ENCODE peak calls at places on chromosomes 4 and X, in seven cellular contexts. M is K562, T is GM12891, Z is breast epithelium, V is prostate gland, X is suprapubic skin, S is stomach. B is an unnamed sample.

GRCh38 chrX:30713061-30713525 is 59.9 kb downstream of the GK start:
- DNase-seq in V (peak), T (peak), Z (no peak), X (no peak), M (peak), S (peak), B (no peak)

GRCh38 chr4:70306101-70306500 is 28.7 kb upstream of the CABS1 start:
- DNase-seq in V (no peak), M (no peak), T (no peak), Z (no peak), X (no peak), S (no peak), B (no peak)

GRCh38 chrX:47574609-47575325 is 7.5 kb upstream of the TIMP1 start:
- DNase-seq in V (no peak), Z (no peak), X (no peak), S (no peak), M (no peak), T (no peak), B (no peak)

GRCh38 chr4:96972920-96973319 is 1133.0 kb downstream of the PDHA2 start:
- DNase-seq in X (no peak), Z (no peak), T (no peak), S (no peak), M (no peak), V (no peak), B (no peak)

GRCh38 chr4:99847362-99847976 is 30.8 kb downstream of the DAPP1 start:
- DNase-seq in V (no peak), X (no peak), Z (no peak), T (no peak), S (no peak), M (no peak), B (no peak)

GRCh38 chr4:7842384-7843279 is 97.0 kb downstream of the AFAP1 start:
- DNase-seq in X (no peak), Z (no peak), M (no peak), T (no peak), S (no peak), V (no peak), B (no peak)

GRCh38 chr4:156766846-156767245 is 204.8 kb downstream of the PDGFC start:
- DNase-seq in T (no peak), X (no peak), V (no peak), M (no peak), Z (no peak), S (no peak), B (no peak)

GRCh38 chr4:121370729-121371325 is 10.0 kb downstream of the QRFPR start:
- DNase-seq in T (no peak), V (peak), Z (no peak), X (no peak), M (peak), S (peak), B (no peak)

GRCh38 chr4:79964715-79965345 is 108.2 kb downstream of the ANTXR2 start:
- DNase-seq in V (no peak), T (no peak), S (no peak), M (no peak), X (no peak), Z (no peak), B (peak)

GRCh38 chrX:18971506-18971905 is 12.4 kb downstream of the PHKA2 start:
- DNase-seq in T (no peak), Z (no peak), X (no peak), M (no peak), S (no peak), V (no peak), B (no peak)

GRCh38 chr4:16579866-16580265 is 318.6 kb downstream of the LDB2 start:
- DNase-seq in M (no peak), X (no peak), V (no peak), S (no peak), Z (no peak), T (no peak), B (no peak)

GRCh38 chr4:120156115-120156718 is 89.6 kb upstream of the MAD2L1 start:
- DNase-seq in S (no peak), V (peak), T (no peak), X (no peak), Z (no peak), M (peak), B (no peak)

GRCh38 chr4:54657556-54658313 is at the start of gene KIT:
- DNase-seq in X (peak), T (peak), Z (no peak), V (no peak), S (peak), M (peak), B (peak)

GRCh38 chrX:109773374-109773773 is 40.3 kb upstream of the ACSL4 start:
- DNase-seq in Z (no peak), S (no peak), T (no peak), X (no peak), V (no peak), M (no peak), B (no peak)

GRCh38 chr4:15551740-15552446 is 82.2 kb downstream of the CC2D2A start:
- DNase-seq in V (no peak), Z (no peak), X (no peak), T (no peak), M (no peak), S (no peak), B (no peak)

GRCh38 chr4:148686449-148686848 is 244.2 kb upstream of the NR3C2 start:
- DNase-seq in V (no peak), S (no peak), T (no peak), M (no peak), X (no peak), Z (no peak), B (no peak)

GRCh38 chr4:111064342-111064993 is 441.6 kb upstream of the PITX2 start:
- DNase-seq in T (no peak), M (no peak), Z (no peak), V (no peak), S (no peak), X (no peak), B (no peak)

GRCh38 chr4:52957791-52958190 is 95.7 kb downstream of the RASL11B start:
- DNase-seq in X (no peak), T (no peak), M (no peak), Z (no peak), S (no peak), V (no peak), B (no peak)

GRCh38 chrX:107758231-107758766 is 17.3 kb downstream of the TSC22D3 start:
- DNase-seq in T (no peak), X (no peak), M (no peak), V (no peak), Z (no peak), S (no peak), B (no peak)

GRCh38 chrX:2450681-2451080 is 50.1 kb downstream of the DHRSX start:
- DNase-seq in S (no peak), Z (no peak), T (no peak), M (no peak), X (no peak), V (no peak), B (peak)

GRCh38 chrX:44451056-44451455 is 91.6 kb downstream of the FUNDC1 start:
- DNase-seq in M (no peak), T (no peak), V (no peak), Z (no peak), X (no peak), S (no peak), B (no peak)

GRCh38 chr4:129583868-129584267 is 487.9 kb downstream of the C4orf33 start:
- DNase-seq in X (no peak), M (no peak), Z (no peak), S (no peak), V (no peak), T (no peak), B (no peak)

GRCh38 chrX:134619838-134620237 is 38.4 kb downstream of the PLAC1 start:
- DNase-seq in S (no peak), X (no peak), V (no peak), M (no peak), Z (no peak), T (no peak), B (no peak)

GRCh38 chr4:151276787-151277557 is at the start of gene PRSS48:
- DNase-seq in M (peak), V (peak), T (peak), S (peak), X (no peak), Z (no peak), B (no peak)

GRCh38 chr4:87462102-87462501 is 39.7 kb downstream of the NUDT9 start:
- DNase-seq in Z (no peak), X (no peak), V (no peak), T (no peak), M (no peak), S (no peak), B (no peak)

GRCh38 chr4:188665466-188665865 is 526.2 kb downstream of the TRIML1 start:
- DNase-seq in X (no peak), S (no peak), T (no peak), V (no peak), Z (no peak), M (no peak), B (no peak)

GRCh38 chr4:3436798-3437581 is 4.8 kb upstream of the HGFAC start:
- DNase-seq in M (no peak), Z (peak), X (no peak), V (peak), T (no peak), S (peak), B (no peak)

GRCh38 chr4:152719856-152720556 is 40.2 kb upstream of the TMEM154 start:
- DNase-seq in S (no peak), M (no peak), T (no peak), V (peak), X (no peak), Z (no peak), B (no peak)

GRCh38 chr4:5852806-5853205 is 40.1 kb downstream of the CRMP1 start:
- DNase-seq in M (no peak), V (no peak), X (no peak), T (no peak), Z (no peak), S (no peak), B (no peak)

GRCh38 chrX:132433001-132433400 is 55.8 kb downstream of the MBNL3 start:
- DNase-seq in T (no peak), X (no peak), M (no peak), S (no peak), Z (no peak), V (no peak), B (no peak)

GRCh38 chr4:120688791-120689190 is 233.7 kb downstream of the PRDM5 start:
- DNase-seq in Z (no peak), T (no peak), M (no peak), S (no peak), X (no peak), V (no peak), B (no peak)

GRCh38 chrX:18676470-18676869 is 4.6 kb upstream of the RS1 start:
- DNase-seq in S (no peak), Z (no peak), M (peak), V (no peak), X (no peak), T (no peak), B (no peak)

GRCh38 chr4:989722-990471 is 3.1 kb downstream of the IDUA start:
- DNase-seq in S (no peak), X (no peak), T (no peak), V (no peak), M (no peak), Z (no peak), B (no peak)

GRCh38 chr4:130608121-130608520 is 1512.2 kb downstream of the C4orf33 start:
- DNase-seq in M (no peak), S (no peak), X (no peak), Z (no peak), V (no peak), T (no peak), B (no peak)

GRCh38 chr4:95637047-95637600 is 88.4 kb upstream of the UNC5C start:
- DNase-seq in M (no peak), S (no peak), V (no peak), X (no peak), Z (no peak), T (no peak), B (no peak)

GRCh38 chr4:102684605-102685052 is 76.1 kb downstream of the MANBA start:
- DNase-seq in M (no peak), X (no peak), V (no peak), T (no peak), Z (no peak), S (no peak), B (no peak)

GRCh38 chr4:103032575-103032974 is 13.1 kb upstream of the SLC9B1 start:
- DNase-seq in X (no peak), M (peak), S (no peak), T (no peak), V (no peak), Z (no peak), B (no peak)

GRCh38 chrX:39308126-39308525 is 506.9 kb downstream of the MID1IP1 start:
- DNase-seq in Z (no peak), V (no peak), S (no peak), T (no peak), M (peak), X (no peak), B (no peak)

GRCh38 chr4:38493068-38493467 is 170.9 kb upstream of the KLF3 start:
- DNase-seq in V (no peak), M (no peak), X (no peak), S (no peak), T (no peak), Z (no peak), B (no peak)

DNA sequence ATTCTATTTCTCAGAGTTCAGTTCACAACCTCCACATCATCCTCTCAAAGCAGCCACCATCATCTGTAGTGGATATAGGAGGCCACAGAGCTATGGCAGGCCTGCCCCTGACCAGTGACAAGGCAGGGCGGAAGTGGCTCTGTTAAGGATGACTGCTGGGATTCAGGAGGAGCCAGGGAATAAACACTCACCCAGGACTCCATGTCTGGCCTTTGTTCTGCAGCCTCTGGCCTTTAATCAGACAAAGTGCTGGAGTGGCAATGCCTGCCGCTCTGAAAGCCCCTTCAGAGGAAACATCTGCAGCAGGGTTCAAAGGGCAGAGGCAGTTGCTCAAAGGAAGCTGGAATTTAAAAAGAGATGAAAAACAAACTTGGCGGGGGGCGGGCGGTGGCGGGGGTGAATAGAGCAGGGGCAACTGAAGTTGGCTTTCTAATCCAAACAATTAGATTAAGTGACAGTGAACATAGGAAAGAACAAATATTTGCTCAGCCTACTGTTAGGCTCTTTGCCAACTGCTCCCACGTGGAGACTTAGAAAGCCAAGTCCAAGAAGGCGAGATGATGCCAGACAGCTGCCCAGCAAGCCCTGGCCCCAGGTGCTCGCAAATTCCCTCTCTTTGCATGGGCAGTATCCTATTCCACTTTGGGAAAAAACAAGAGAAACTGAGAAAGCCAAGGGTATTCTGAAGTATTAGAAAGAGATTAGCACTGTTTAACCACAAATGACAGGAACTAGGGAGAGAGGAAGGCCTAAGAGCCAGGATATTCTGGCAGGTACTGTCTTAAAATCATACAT is 5.5 kb downstream of the MPP1 start:
- DNase-seq in M (no peak), Z (no peak), S (peak), X (no peak), V (peak), T (no peak), B (no peak)
- TF ChIP-seq POLR2A in M (peak), Z (no peak), S (no peak), X (no peak), V (no peak), T (no peak), B (no peak)

GRCh38 chrX:118974908-118975671 is 672 bp downstream of the LONRF3 start:
- DNase-seq in Z (no peak), T (no peak), V (peak), X (peak), S (peak), M (peak), B (peak)

GRCh38 chrX:118977424-118977823 is 3.0 kb downstream of the LONRF3 start:
- DNase-seq in S (no peak), Z (no peak), T (no peak), X (no peak), V (no peak), M (no peak), B (no peak)

GRCh38 chrX:118978451-118978850 is 4.0 kb downstream of the LONRF3 start:
- DNase-seq in Z (no peak), X (no peak), V (no peak), S (no peak), T (no peak), M (no peak), B (no peak)

GRCh38 chrX:118975831-118976598 is 1.6 kb downstream of the LONRF3 start:
- DNase-seq in X (peak), V (peak), M (peak), Z (peak), T (no peak), S (peak), B (peak)

GRCh38 chrX:118976599-118977340 is 2.4 kb downstream of the LONRF3 start:
- DNase-seq in Z (peak), S (peak), X (peak), T (no peak), V (peak), M (peak), B (peak)
- TF ChIP-seq POLR2AphosphoS5 in Z (no peak), S (no peak), X (no peak), T (no peak), V (no peak), M (no peak), B (no peak)

GRCh38 chr4:48380583-48381167 is 39.3 kb downstream of the SLAIN2 start:
- DNase-seq in T (no peak), X (no peak), S (no peak), Z (no peak), V (no peak), M (no peak), B (no peak)
- TF ChIP-seq POLR2A in T (no peak), X (no peak), S (no peak), Z (no peak), V (no peak), M (no peak), B (no peak)

DNA sequence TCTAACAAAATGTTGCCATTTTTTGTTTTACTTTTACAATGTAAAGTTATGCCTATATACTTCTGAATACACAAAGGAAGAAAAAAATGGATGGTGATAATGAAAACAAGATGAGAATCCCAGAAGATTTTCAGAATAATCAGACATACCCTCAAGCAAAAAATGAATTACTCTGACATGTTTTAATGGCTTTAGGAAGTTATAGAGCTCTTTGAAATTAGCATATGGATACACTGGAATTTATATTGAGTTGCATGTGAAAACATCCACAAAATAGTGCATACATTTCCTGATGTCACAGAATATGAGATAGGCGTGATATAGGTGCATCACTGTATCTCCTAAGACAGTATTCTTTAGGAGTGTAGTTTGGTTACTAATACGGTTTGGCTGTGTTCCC is 351.3 kb downstream of the SLC7A11 start:
- DNase-seq in V (no peak), X (no peak), S (no peak), M (no peak), T (no peak), Z (no peak), B (no peak)
- TF ChIP-seq POLR2AphosphoS5 in V (no peak), X (no peak), S (no peak), M (no peak), T (no peak), Z (no peak), B (no peak)

GRCh38 chrX:37783284-37783683 is 3.4 kb downstream of the CYBB start:
- DNase-seq in X (no peak), T (no peak), M (no peak), S (no peak), V (no peak), Z (no peak), B (peak)

GRCh38 chrX:37785569-37785968 is 5.7 kb downstream of the CYBB start:
- DNase-seq in T (no peak), S (no peak), Z (no peak), V (no peak), X (no peak), M (no peak), B (peak)

GRCh38 chrX:37787353-37787869 is 7.6 kb downstream of the CYBB start:
- DNase-seq in S (no peak), V (no peak), M (no peak), X (no peak), T (no peak), Z (no peak), B (no peak)

GRCh38 chrX:37781808-37782207 is 1.9 kb downstream of the CYBB start:
- DNase-seq in X (no peak), M (no peak), S (no peak), V (no peak), Z (no peak), T (no peak), B (no peak)

DNA sequence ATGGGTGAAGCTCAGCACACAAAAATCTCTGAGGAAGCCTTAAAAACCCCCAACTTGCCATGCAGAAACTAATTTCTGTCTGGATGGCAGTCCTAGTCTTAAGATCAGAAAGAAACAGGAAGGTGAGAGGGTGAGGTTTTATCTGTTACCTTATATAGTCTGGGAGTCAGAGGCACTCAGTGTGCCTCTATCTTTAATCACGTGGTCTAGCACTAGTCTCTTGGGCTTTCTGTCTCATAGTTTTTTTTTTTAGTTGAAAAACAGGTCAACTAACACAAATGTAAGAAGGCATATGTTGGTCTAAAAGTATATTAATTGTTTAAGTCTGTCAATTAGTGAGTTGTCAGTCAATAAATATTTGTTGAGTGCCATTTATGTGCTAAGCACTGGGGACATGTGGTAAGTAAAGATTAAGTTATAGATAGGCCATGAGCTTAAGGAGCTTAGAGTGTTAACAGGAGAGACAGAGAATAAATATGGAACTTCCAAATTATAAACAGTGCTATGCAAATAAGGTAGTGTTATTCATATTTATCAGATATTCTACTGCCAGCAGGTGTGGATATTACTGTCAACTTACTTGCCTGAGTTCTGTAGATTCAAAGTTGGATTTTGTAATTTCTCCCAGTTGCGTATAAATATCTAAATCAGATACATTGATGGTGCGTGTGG is 6.9 kb downstream of the CYBB start:
- DNase-seq in V (no peak), X (no peak), T (no peak), S (no peak), Z (no peak), M (no peak), B (no peak)
- TF ChIP-seq POLR2A in V (no peak), X (no peak), T (peak), S (no peak), Z (no peak), M (no peak), B (no peak)